ENCODE peak calls at places on chromosomes 4 and X, in four cellular contexts. Y is AG04450, P is lower lobe of right lung, S is brain microvascular endothelial cell. T is an unnamed sample.

GRCh38 chr4:185017964-185018772 is at the start of gene HELT:
- DNase-seq in Y (no peak), P (no peak), S (no peak), T (peak; percentile 19)

GRCh38 chr4:104591505-104591904 is 96.8 kb upstream of the CXXC4 start:
- DNase-seq in Y (no peak), P (peak; percentile 35), S (no peak), T (no peak)

GRCh38 chr4:184168406-184169019 is 49.2 kb downstream of the ENPP6 start:
- DNase-seq in Y (peak; percentile 27), P (peak; percentile 83), S (peak; percentile 36), T (peak; percentile 66)

GRCh38 chr4:1374706-1375045 is 27.7 kb downstream of the UVSSA start:
- DNase-seq in Y (no peak), P (peak; percentile 32), S (no peak), T (no peak)

GRCh38 chr4:26330186-26330787 is 9.5 kb downstream of the RBPJ start:
- DNase-seq in Y (no peak), P (no peak), S (peak; percentile 69), T (no peak)

GRCh38 chr4:40190880-40191815 is 5.7 kb upstream of the RHOH start:
- DNase-seq in Y (no peak), P (no peak), S (no peak), T (no peak)

GRCh38 chr4:181528570-181529184 is 714.5 kb upstream of the TENM3 start:
- DNase-seq in Y (peak; percentile 45), P (peak; percentile 61), S (peak; percentile 65), T (peak; percentile 38)

GRCh38 chrX:150348365-150348764 is 14.8 kb upstream of the MAMLD1 start:
- DNase-seq in Y (no peak), P (no peak), S (no peak), T (peak; percentile 2)

GRCh38 chr4:102169345-102169744 is 175.9 kb downstream of the SLC39A8 start:
- DNase-seq in Y (no peak), P (no peak), S (peak; percentile 5), T (no peak)

GRCh38 chrX:65985922-65986588 is 53.8 kb downstream of the VSIG4 start:
- DNase-seq in Y (peak; percentile 3), P (no peak), S (peak; percentile 31), T (peak; percentile 71)

GRCh38 chr4:76210502-76210901 is 3.1 kb downstream of the SCARB2 start:
- DNase-seq in Y (no peak), P (no peak), S (no peak), T (no peak)

GRCh38 chr4:145019346-145019745 is 78.7 kb downstream of the ANAPC10 start:
- DNase-seq in Y (no peak), P (no peak), S (no peak), T (peak; percentile 45)

GRCh38 chr4:42369489-42369888 is 27.8 kb upstream of the SHISA3 start:
- DNase-seq in Y (no peak), P (no peak), S (no peak), T (no peak)

GRCh38 chr4:42366959-42367358 is 30.3 kb upstream of the SHISA3 start:
- DNase-seq in Y (no peak), P (no peak), S (no peak), T (no peak)

GRCh38 chr4:42371306-42372063 is 25.8 kb upstream of the SHISA3 start:
- DNase-seq in Y (peak; percentile 24), P (no peak), S (peak; percentile 67), T (peak; percentile 33)
- TF ChIP-seq CTCF in Y (peak; percentile 64), P (peak; percentile 54), S (peak; percentile 62), T (peak; percentile 44)

GRCh38 chrX:53163436-53163835 is 61.6 kb downstream of the KDM5C start:
- DNase-seq in Y (no peak), P (no peak), S (no peak), T (no peak)
- TF ChIP-seq CTCF in Y (no peak), P (no peak), S (no peak), T (no peak)

GRCh38 chrX:155966876-155967275 is 30.6 kb upstream of the IL9R start:
- DNase-seq in Y (no peak), P (no peak), S (no peak), T (peak; percentile 65)
- TF ChIP-seq CTCF in Y (peak; percentile 17), P (peak; percentile 47), S (peak; percentile 36), T (peak; percentile 83)

GRCh38 chr4:77372375-77372774 is 215.4 kb downstream of the CCNG2 start:
- DNase-seq in Y (no peak), P (no peak), S (no peak), T (no peak)

GRCh38 chr4:77367638-77368037 is 210.6 kb downstream of the CCNG2 start:
- DNase-seq in Y (no peak), P (no peak), S (no peak), T (no peak)
- TF ChIP-seq CTCF in Y (no peak), P (no peak), S (no peak), T (no peak)

GRCh38 chrX:43835557-43835956 is 46.7 kb downstream of the MAOB start:
- DNase-seq in Y (no peak), P (no peak), S (no peak), T (no peak)

GRCh38 chrX:43840265-43840664 is 42.0 kb downstream of the MAOB start:
- DNase-seq in Y (no peak), P (no peak), S (no peak), T (no peak)

DNA sequence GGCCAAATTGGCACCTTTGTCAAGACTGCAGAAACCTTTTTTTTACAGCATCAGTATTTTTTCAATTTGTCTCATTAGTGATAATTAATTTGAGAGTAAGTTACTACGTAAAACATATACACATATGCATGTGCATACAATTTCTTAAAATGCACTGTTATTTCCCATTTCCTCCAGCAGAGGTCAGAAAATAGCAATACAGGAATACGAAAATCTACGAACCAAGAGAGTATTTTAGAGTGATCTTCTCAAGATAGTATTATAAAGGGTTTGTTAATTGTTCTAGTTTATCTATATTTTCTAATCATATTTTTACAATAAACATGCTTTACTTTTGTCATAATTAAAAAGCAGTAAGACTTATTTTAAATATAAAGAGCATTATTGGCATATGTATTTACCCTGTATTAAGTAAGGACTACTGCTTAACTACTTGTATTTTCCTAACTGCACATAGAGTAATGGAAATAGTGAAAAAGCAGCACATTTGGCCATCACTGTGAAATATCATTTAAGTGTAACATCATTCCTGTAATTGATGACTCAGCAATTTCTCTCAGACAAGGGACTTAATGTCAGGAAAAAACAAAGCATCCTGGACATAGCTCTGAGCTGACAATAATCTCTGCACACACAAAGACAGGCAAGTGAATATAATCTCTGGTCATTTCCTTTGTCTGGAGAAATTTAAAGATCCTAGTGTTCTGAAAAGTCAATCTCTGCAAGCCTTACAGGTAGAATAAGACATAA is 45.6 kb downstream of the MAOB start:
- DNase-seq in Y (peak; percentile 2), P (no peak), S (no peak), T (no peak)
- TF ChIP-seq CTCF in Y (peak; percentile 57), P (peak; percentile 54), S (peak; percentile 38), T (peak; percentile 32)

GRCh38 chrX:39196192-39197102 is 395.2 kb downstream of the MID1IP1 start:
- DNase-seq in Y (no peak), P (no peak), S (peak; percentile 77), T (peak; percentile 69)
- TF ChIP-seq CTCF in Y (no peak), P (no peak), S (no peak), T (no peak)

GRCh38 chr4:137226900-137227299 is 305.4 kb downstream of the PCDH18 start:
- DNase-seq in Y (no peak), P (no peak), S (no peak), T (no peak)
- TF ChIP-seq CTCF in Y (peak; percentile 47), P (no peak), S (peak; percentile 56), T (no peak)

DNA sequence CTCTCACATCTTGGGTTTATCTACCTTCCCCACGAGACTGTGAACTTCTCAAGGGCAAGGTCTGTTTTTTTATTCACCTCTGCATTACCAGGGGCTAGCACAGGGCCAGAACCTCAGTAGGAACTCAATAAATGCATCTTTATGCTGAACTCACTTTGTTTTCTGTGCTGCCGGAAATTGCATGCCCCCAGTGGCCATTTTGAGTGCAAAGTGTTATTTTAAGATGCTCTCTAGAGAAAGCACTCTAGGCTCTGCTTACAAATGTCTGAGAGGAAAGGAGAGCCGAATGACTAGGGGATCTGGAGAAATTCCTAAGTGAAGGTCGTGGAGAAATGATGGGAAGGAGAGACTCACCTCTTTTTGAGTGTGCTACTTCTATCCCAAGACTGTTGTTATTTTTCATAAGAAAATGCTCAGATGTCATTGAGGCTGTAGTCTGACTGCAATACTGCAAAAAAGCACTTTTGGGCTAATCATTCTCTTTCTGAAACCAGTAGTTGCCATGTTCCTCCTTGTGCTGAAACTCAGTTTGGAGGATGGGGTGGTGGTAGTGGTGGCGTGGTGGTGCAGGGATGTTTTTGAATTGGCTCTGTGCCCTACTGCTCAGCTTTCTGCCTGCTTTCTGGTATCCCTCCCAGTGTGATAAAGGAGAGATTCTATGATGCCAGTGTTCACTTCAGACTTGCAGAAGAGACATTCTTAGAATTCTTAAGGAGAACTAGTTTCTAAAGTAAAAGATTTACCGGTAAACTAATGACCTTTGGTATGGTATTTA is 41.3 kb downstream of the DOCK11 start:
- DNase-seq in Y (no peak), P (no peak), S (peak; percentile 34), T (peak; percentile 64)
- TF ChIP-seq CTCF in Y (peak; percentile 56), P (no peak), S (peak; percentile 63), T (peak; percentile 40)

GRCh38 chr4:83029688-83030087 is 5.3 kb upstream of the COPS4 start:
- DNase-seq in Y (no peak), P (no peak), S (no peak), T (no peak)

GRCh38 chr4:83040269-83040668 is 5.3 kb downstream of the COPS4 start:
- DNase-seq in Y (no peak), P (no peak), S (no peak), T (no peak)

GRCh38 chr4:83036991-83037390 is 2.0 kb downstream of the COPS4 start:
- DNase-seq in Y (no peak), P (no peak), S (no peak), T (no peak)

GRCh38 chr4:83028976-83029375 is 6.0 kb upstream of the COPS4 start:
- DNase-seq in Y (no peak), P (no peak), S (no peak), T (no peak)

GRCh38 chr4:83034630-83035494 is at the start of gene COPS4:
- DNase-seq in Y (peak; percentile 99), P (peak; percentile 98), S (peak; percentile 100), T (peak; percentile 98)
- TF ChIP-seq CTCF in Y (peak; percentile 59), P (peak; percentile 48), S (peak; percentile 68), T (no peak)

T was measured in activated CD8-positive, alpha-beta T cell treated with anti-CD3 and anti-CD28 coated beads for 36 hours.